ENCODE peak calls at places on chromosome 16, in seven cellular contexts. One of them, this sample, is unnamed.

GRCh38 chr16:71474864-71475263 is 12.8 kb upstream of the ZNF23 start:
- DNase-seq in trophoblast cell: peak
- DNase-seq in mesendoderm: no peak
- DNase-seq in mesenchymal stem cell: peak
- DNase-seq in IMR-90: peak
- DNase-seq in neuronal stem cell: no peak
- DNase-seq in H1: no peak
- DNase-seq in this sample: no peak

GRCh38 chr16:29290631-29291247 is 115.8 kb downstream of the NPIPB11 start:
- DNase-seq in trophoblast cell: peak
- DNase-seq in mesendoderm: peak
- DNase-seq in mesenchymal stem cell: peak
- DNase-seq in IMR-90: peak
- DNase-seq in neuronal stem cell: peak
- DNase-seq in H1: peak
- DNase-seq in this sample: peak

GRCh38 chr16:23080747-23081146 is 68.5 kb downstream of the USP31 start:
- DNase-seq in trophoblast cell: no peak
- DNase-seq in mesendoderm: no peak
- DNase-seq in mesenchymal stem cell: no peak
- DNase-seq in IMR-90: no peak
- DNase-seq in neuronal stem cell: no peak
- DNase-seq in H1: no peak
- DNase-seq in this sample: no peak

GRCh38 chr16:23557779-23558330 is 328 bp downstream of the UBFD1 start:
- DNase-seq in trophoblast cell: no peak
- DNase-seq in mesendoderm: no peak
- DNase-seq in mesenchymal stem cell: peak
- DNase-seq in IMR-90: peak
- DNase-seq in neuronal stem cell: no peak
- DNase-seq in H1: no peak
- DNase-seq in this sample: peak

GRCh38 chr16:83171396-83171795 is 544.6 kb downstream of the CDH13 start:
- DNase-seq in trophoblast cell: no peak
- DNase-seq in mesendoderm: no peak
- DNase-seq in mesenchymal stem cell: no peak
- DNase-seq in IMR-90: no peak
- DNase-seq in neuronal stem cell: no peak
- DNase-seq in H1: no peak
- DNase-seq in this sample: no peak

GRCh38 chr16:54931757-54932660 is 1.3 kb downstream of the IRX5 start:
- DNase-seq in trophoblast cell: no peak
- DNase-seq in mesendoderm: no peak
- DNase-seq in mesenchymal stem cell: no peak
- DNase-seq in IMR-90: no peak
- DNase-seq in neuronal stem cell: no peak
- DNase-seq in H1: no peak
- DNase-seq in this sample: no peak

GRCh38 chr16:69589434-69590269 is 23.9 kb downstream of the NFAT5 start:
- DNase-seq in trophoblast cell: no peak
- DNase-seq in mesendoderm: no peak
- DNase-seq in mesenchymal stem cell: no peak
- DNase-seq in IMR-90: no peak
- DNase-seq in neuronal stem cell: no peak
- DNase-seq in H1: no peak
- DNase-seq in this sample: no peak

GRCh38 chr16:3963203-3963602 is 82.7 kb upstream of the CREBBP start:
- DNase-seq in trophoblast cell: no peak
- DNase-seq in mesendoderm: peak
- DNase-seq in mesenchymal stem cell: no peak
- DNase-seq in IMR-90: no peak
- DNase-seq in neuronal stem cell: no peak
- DNase-seq in H1: no peak
- DNase-seq in this sample: no peak

GRCh38 chr16:64962786-64963185 is 159.1 kb downstream of the CDH11 start:
- DNase-seq in trophoblast cell: no peak
- DNase-seq in mesendoderm: no peak
- DNase-seq in mesenchymal stem cell: peak
- DNase-seq in IMR-90: no peak
- DNase-seq in neuronal stem cell: no peak
- DNase-seq in H1: no peak
- DNase-seq in this sample: no peak

GRCh38 chr16:89822188-89823086 is 5.8 kb upstream of the SPIRE2 start:
- DNase-seq in trophoblast cell: no peak
- DNase-seq in mesendoderm: no peak
- DNase-seq in mesenchymal stem cell: no peak
- DNase-seq in IMR-90: no peak
- DNase-seq in neuronal stem cell: no peak
- DNase-seq in H1: no peak
- DNase-seq in this sample: no peak

GRCh38 chr16:1057252-1057932 is 15.2 kb upstream of the SSTR5 start:
- DNase-seq in trophoblast cell: no peak
- DNase-seq in mesendoderm: peak
- DNase-seq in mesenchymal stem cell: no peak
- DNase-seq in IMR-90: no peak
- DNase-seq in neuronal stem cell: no peak
- DNase-seq in H1: no peak
- DNase-seq in this sample: peak

GRCh38 chr16:31700200-31700529 is 172.5 kb downstream of the AHSP start:
- DNase-seq in trophoblast cell: no peak
- DNase-seq in mesendoderm: no peak
- DNase-seq in mesenchymal stem cell: no peak
- DNase-seq in IMR-90: no peak
- DNase-seq in neuronal stem cell: no peak
- DNase-seq in H1: peak
- DNase-seq in this sample: peak

GRCh38 chr16:74143171-74143570 is 153.4 kb upstream of the PSMD7 start:
- DNase-seq in trophoblast cell: no peak
- DNase-seq in mesendoderm: no peak
- DNase-seq in mesenchymal stem cell: no peak
- DNase-seq in IMR-90: no peak
- DNase-seq in neuronal stem cell: no peak
- DNase-seq in H1: no peak
- DNase-seq in this sample: no peak
- H3K18ac ChIP-seq in trophoblast cell: no peak
- H3K18ac ChIP-seq in mesendoderm: no peak
- H3K18ac ChIP-seq in mesenchymal stem cell: no peak
- H3K18ac ChIP-seq in IMR-90: no peak
- H3K18ac ChIP-seq in neuronal stem cell: no peak
- H3K18ac ChIP-seq in H1: no peak
- H3K18ac ChIP-seq in this sample: no peak

GRCh38 chr16:72554935-72555334 is 383.0 kb upstream of the PMFBP1 start:
- DNase-seq in trophoblast cell: peak
- DNase-seq in mesendoderm: peak
- DNase-seq in mesenchymal stem cell: peak
- DNase-seq in IMR-90: peak
- DNase-seq in neuronal stem cell: no peak
- DNase-seq in H1: no peak
- DNase-seq in this sample: no peak
- H3K18ac ChIP-seq in trophoblast cell: no peak
- H3K18ac ChIP-seq in mesendoderm: no peak
- H3K18ac ChIP-seq in mesenchymal stem cell: no peak
- H3K18ac ChIP-seq in IMR-90: no peak
- H3K18ac ChIP-seq in neuronal stem cell: no peak
- H3K18ac ChIP-seq in H1: no peak
- H3K18ac ChIP-seq in this sample: peak

GRCh38 chr16:87819983-87820382 is 49.3 kb downstream of the SLC7A5 start:
- DNase-seq in trophoblast cell: no peak
- DNase-seq in mesendoderm: no peak
- DNase-seq in mesenchymal stem cell: no peak
- DNase-seq in IMR-90: no peak
- DNase-seq in neuronal stem cell: no peak
- DNase-seq in H1: no peak
- DNase-seq in this sample: no peak
- H3K18ac ChIP-seq in trophoblast cell: no peak
- H3K18ac ChIP-seq in mesendoderm: no peak
- H3K18ac ChIP-seq in mesenchymal stem cell: no peak
- H3K18ac ChIP-seq in IMR-90: no peak
- H3K18ac ChIP-seq in neuronal stem cell: peak
- H3K18ac ChIP-seq in H1: peak
- H3K18ac ChIP-seq in this sample: peak

GRCh38 chr16:84817206-84817605 is 2.6 kb upstream of the CRISPLD2 start:
- DNase-seq in trophoblast cell: no peak
- DNase-seq in mesendoderm: no peak
- DNase-seq in mesenchymal stem cell: no peak
- DNase-seq in IMR-90: no peak
- DNase-seq in neuronal stem cell: no peak
- DNase-seq in H1: no peak
- DNase-seq in this sample: no peak
- H3K18ac ChIP-seq in trophoblast cell: no peak
- H3K18ac ChIP-seq in mesendoderm: no peak
- H3K18ac ChIP-seq in mesenchymal stem cell: no peak
- H3K18ac ChIP-seq in IMR-90: no peak
- H3K18ac ChIP-seq in neuronal stem cell: no peak
- H3K18ac ChIP-seq in H1: no peak
- H3K18ac ChIP-seq in this sample: no peak

GRCh38 chr16:12499032-12499735 is 304.5 kb downstream of the CPPED1 start:
- DNase-seq in trophoblast cell: no peak
- DNase-seq in mesendoderm: no peak
- DNase-seq in mesenchymal stem cell: no peak
- DNase-seq in IMR-90: no peak
- DNase-seq in neuronal stem cell: no peak
- DNase-seq in H1: no peak
- DNase-seq in this sample: no peak

GRCh38 chr16:12497558-12497957 is 306.1 kb downstream of the CPPED1 start:
- DNase-seq in trophoblast cell: no peak
- DNase-seq in mesendoderm: no peak
- DNase-seq in mesenchymal stem cell: no peak
- DNase-seq in IMR-90: no peak
- DNase-seq in neuronal stem cell: peak
- DNase-seq in H1: no peak
- DNase-seq in this sample: no peak

GRCh38 chr16:12496866-12497265 is 306.8 kb downstream of the CPPED1 start:
- DNase-seq in trophoblast cell: no peak
- DNase-seq in mesendoderm: no peak
- DNase-seq in mesenchymal stem cell: no peak
- DNase-seq in IMR-90: no peak
- DNase-seq in neuronal stem cell: no peak
- DNase-seq in H1: no peak
- DNase-seq in this sample: no peak

GRCh38 chr16:12496181-12496580 is 307.5 kb downstream of the CPPED1 start:
- DNase-seq in trophoblast cell: no peak
- DNase-seq in mesendoderm: no peak
- DNase-seq in mesenchymal stem cell: no peak
- DNase-seq in IMR-90: no peak
- DNase-seq in neuronal stem cell: no peak
- DNase-seq in H1: no peak
- DNase-seq in this sample: no peak

DNA sequence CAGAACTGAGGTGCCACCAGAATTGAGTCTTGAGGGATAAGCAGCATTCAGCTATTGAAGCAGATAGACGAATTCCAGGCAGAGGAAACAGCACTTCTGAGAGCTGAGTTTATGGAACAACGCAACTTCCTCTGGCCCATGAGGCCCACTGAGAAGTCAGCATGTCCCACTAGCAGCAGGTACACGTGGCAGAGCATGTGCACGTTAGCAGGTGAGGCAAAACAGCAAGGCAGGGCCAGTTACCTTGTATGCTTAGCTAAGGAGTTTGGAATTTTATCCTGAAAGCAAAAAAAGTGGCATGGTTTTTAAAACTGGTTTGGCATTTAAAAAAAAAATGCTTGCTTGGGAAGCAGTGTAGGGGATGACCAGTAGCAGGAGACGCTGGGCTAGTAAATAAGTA is 305.6 kb downstream of the CPPED1 start:
- DNase-seq in trophoblast cell: no peak
- DNase-seq in mesendoderm: no peak
- DNase-seq in mesenchymal stem cell: no peak
- DNase-seq in IMR-90: no peak
- DNase-seq in neuronal stem cell: no peak
- DNase-seq in H1: no peak
- DNase-seq in this sample: no peak
- H3K18ac ChIP-seq in trophoblast cell: no peak
- H3K18ac ChIP-seq in mesendoderm: no peak
- H3K18ac ChIP-seq in mesenchymal stem cell: no peak
- H3K18ac ChIP-seq in IMR-90: no peak
- H3K18ac ChIP-seq in neuronal stem cell: no peak
- H3K18ac ChIP-seq in H1: no peak
- H3K18ac ChIP-seq in this sample: no peak

GRCh38 chr16:53097190-53097589 is 42.4 kb downstream of the CHD9 start:
- DNase-seq in trophoblast cell: no peak
- DNase-seq in mesendoderm: no peak
- DNase-seq in mesenchymal stem cell: no peak
- DNase-seq in IMR-90: no peak
- DNase-seq in neuronal stem cell: no peak
- DNase-seq in H1: no peak
- DNase-seq in this sample: no peak

GRCh38 chr16:53091508-53092211 is 36.9 kb downstream of the CHD9 start:
- DNase-seq in trophoblast cell: no peak
- DNase-seq in mesendoderm: peak
- DNase-seq in mesenchymal stem cell: peak
- DNase-seq in IMR-90: peak
- DNase-seq in neuronal stem cell: peak
- DNase-seq in H1: no peak
- DNase-seq in this sample: peak

GRCh38 chr16:53090591-53091507 is 36.1 kb downstream of the CHD9 start:
- DNase-seq in trophoblast cell: no peak
- DNase-seq in mesendoderm: peak
- DNase-seq in mesenchymal stem cell: peak
- DNase-seq in IMR-90: peak
- DNase-seq in neuronal stem cell: no peak
- DNase-seq in H1: no peak
- DNase-seq in this sample: no peak

GRCh38 chr16:53093162-53093744 is 38.5 kb downstream of the CHD9 start:
- DNase-seq in trophoblast cell: no peak
- DNase-seq in mesendoderm: no peak
- DNase-seq in mesenchymal stem cell: no peak
- DNase-seq in IMR-90: no peak
- DNase-seq in neuronal stem cell: no peak
- DNase-seq in H1: no peak
- DNase-seq in this sample: no peak

DNA sequence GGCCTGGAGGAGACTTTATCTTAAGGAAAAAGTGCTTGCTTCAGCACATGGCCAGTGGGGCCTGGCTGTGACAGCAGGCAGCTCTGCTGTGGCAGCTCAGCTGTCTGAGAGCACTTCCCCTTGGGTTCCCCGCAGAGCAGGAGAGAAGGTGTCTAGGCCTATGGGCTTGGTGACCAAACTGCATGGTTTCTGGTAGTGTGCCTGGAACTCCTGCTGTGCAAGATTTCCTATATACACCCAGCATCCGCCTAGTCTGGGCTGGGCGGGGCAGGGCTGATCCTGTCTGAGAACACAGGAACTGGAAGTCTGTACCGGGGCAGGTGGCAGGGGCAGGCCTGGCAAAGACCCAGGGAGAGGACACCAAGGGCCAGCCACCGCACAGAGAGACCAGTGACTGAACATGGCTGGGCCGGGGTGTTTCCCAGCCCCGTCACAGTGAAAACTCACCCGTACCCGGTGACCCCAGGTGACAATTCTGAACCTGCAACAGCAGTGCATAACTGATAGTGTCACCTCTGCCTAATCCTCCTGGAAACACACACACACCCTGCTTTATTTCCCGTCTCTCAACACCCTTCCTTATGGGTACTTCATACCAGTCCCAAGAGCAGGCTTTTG is 39.3 kb downstream of the CHD9 start:
- DNase-seq in trophoblast cell: no peak
- DNase-seq in mesendoderm: no peak
- DNase-seq in mesenchymal stem cell: no peak
- DNase-seq in IMR-90: no peak
- DNase-seq in neuronal stem cell: no peak
- DNase-seq in H1: no peak
- DNase-seq in this sample: no peak
- H3K18ac ChIP-seq in trophoblast cell: peak
- H3K18ac ChIP-seq in mesendoderm: no peak
- H3K18ac ChIP-seq in mesenchymal stem cell: peak
- H3K18ac ChIP-seq in IMR-90: no peak
- H3K18ac ChIP-seq in neuronal stem cell: peak
- H3K18ac ChIP-seq in H1: peak
- H3K18ac ChIP-seq in this sample: no peak

This sample was measured in H9.